ENCODE peak calls at places on chromosome X, in four cellular contexts. X is activated T-helper 9 cell treated with anti-CD3 and anti-CD28 coated beads, Interleukin-2, amount 50 U/mL, for 16 hours; H is activated CD4-positive, alpha-beta T cell treated with anti-CD3 and anti-CD28 coated beads, Interleukin-2, amount 50 U/mL, for 1 hour; P is KBM-7. A is an unnamed sample.

GRCh38 chrX:151098996-151099395 is 77.4 kb upstream of the GPR50 start:
- DNase-seq in X (no peak), H (no peak), P (peak; percentile 61), A (no peak)

GRCh38 chrX:48466696-48467095 is 3.4 kb downstream of the SLC38A5 start:
- DNase-seq in P (no peak), X (no peak), H (no peak), A (no peak)

GRCh38 chrX:11787564-11787963 is 29.5 kb downstream of the MSL3 start:
- DNase-seq in X (peak; percentile 52), H (peak; percentile 68), P (peak; percentile 72), A (peak; percentile 67)

GRCh38 chrX:151970661-151971060 is 3.8 kb downstream of the GABRE start:
- DNase-seq in P (no peak), X (no peak), H (no peak), A (peak; percentile 77)

GRCh38 chrX:71622347-71623104 is 4.2 kb upstream of the CXCR3 start:
- DNase-seq in H (peak; percentile 40), X (peak; percentile 58), P (peak; percentile 78), A (peak; percentile 79)

GRCh38 chrX:155577682-155578081 is 35.1 kb downstream of the TMLHE start:
- DNase-seq in X (no peak), P (no peak), H (no peak), A (no peak)

GRCh38 chrX:136318895-136319597 is 18.3 kb downstream of the ADGRG4 start:
- DNase-seq in X (no peak), P (no peak), H (no peak), A (no peak)

GRCh38 chrX:45601052-45601451 is 400.4 kb upstream of the DIPK2B start:
- DNase-seq in P (no peak), X (no peak), H (no peak), A (no peak)

GRCh38 chrX:42127563-42127962 is 204.2 kb upstream of the CASK start:
- DNase-seq in X (no peak), P (no peak), H (no peak), A (no peak)

GRCh38 chrX:129759576-129760061 is 20.1 kb upstream of the SASH3 start:
- DNase-seq in P (peak; percentile 61), X (peak; percentile 39), H (peak; percentile 38), A (no peak)

GRCh38 chrX:129559800-129560199 is 19.7 kb downstream of the OCRL start:
- DNase-seq in H (no peak), P (no peak), X (no peak), A (no peak)

GRCh38 chrX:53319614-53320542 is 38.5 kb upstream of the IQSEC2 start:
- DNase-seq in H (no peak), P (no peak), X (no peak), A (no peak)

GRCh38 chrX:130874751-130875150 is 28.3 kb downstream of the ENOX2 start:
- DNase-seq in X (no peak), P (no peak), H (no peak), A (no peak)

GRCh38 chrX:54785901-54786300 is 12.2 kb downstream of the ITIH6 start:
- DNase-seq in P (peak; percentile 36), X (no peak), H (no peak), A (no peak)

GRCh38 chrX:68599256-68600152 is 48.0 kb upstream of the STARD8 start:
- DNase-seq in X (no peak), P (peak; percentile 48), H (no peak), A (no peak)

GRCh38 chrX:68920541-68920940 is 91.7 kb downstream of the EFNB1 start:
- DNase-seq in X (no peak), H (no peak), P (no peak), A (no peak)

GRCh38 chrX:121000589-121000988 is 15.0 kb upstream of the CT47A1 start:
- DNase-seq in H (no peak), X (no peak), P (peak; percentile 37), A (no peak)

GRCh38 chrX:149903889-149904748 is 23.1 kb downstream of the MAGEA8 start:
- DNase-seq in P (peak; percentile 42), X (no peak), H (no peak), A (no peak)

GRCh38 chrX:32155044-32155638 is 1056.2 kb downstream of the DMD start:
- DNase-seq in P (no peak), H (no peak), X (no peak), A (no peak)

GRCh38 chrX:17377795-17378194 is 2.8 kb downstream of the NHS start:
- DNase-seq in P (no peak), H (no peak), X (no peak), A (no peak)

GRCh38 chrX:52138830-52139544 is 45.7 kb upstream of the MAGED4 start:
- DNase-seq in P (no peak), H (no peak), X (no peak), A (no peak)